ENCODE peak calls at places on chromosome 14, in five cellular contexts. R, E, P, K and V are unnamed samples.

GRCh38 chr14:98198385-98198784 is 1073.6 kb downstream of the BCL11B start:
- DNase-seq in E (no peak), P (no peak), R (no peak), K (no peak), V (peak)

GRCh38 chr14:105309371-105309770 is 5.2 kb upstream of the PACS2 start:
- DNase-seq in E (no peak), R (no peak), P (no peak), K (no peak), V (no peak)

GRCh38 chr14:54106802-54107377 is 150.3 kb upstream of the BMP4 start:
- DNase-seq in P (no peak), R (no peak), K (no peak), E (no peak), V (no peak)

GRCh38 chr14:67031920-67032774 is 157.1 kb upstream of the GARIN2 start:
- DNase-seq in P (no peak), R (no peak), K (no peak), E (no peak), V (no peak)

GRCh38 chr14:22656226-22656625 is 12.1 kb upstream of the OR6J1 start:
- DNase-seq in E (no peak), K (no peak), P (no peak), R (no peak), V (no peak)

GRCh38 chr14:23776296-23776695 is 140.1 kb downstream of the DHRS2 start:
- DNase-seq in R (no peak), E (no peak), P (no peak), K (no peak), V (no peak)

GRCh38 chr14:55086939-55087338 is 35.5 kb downstream of the MAPK1IP1L start:
- DNase-seq in P (no peak), K (no peak), R (no peak), E (no peak), V (no peak)

GRCh38 chr14:100670017-100670974 is 56.4 kb upstream of the DLK1 start:
- DNase-seq in P (no peak), R (no peak), K (no peak), E (no peak), V (no peak)

GRCh38 chr14:104359301-104359968 is 220.1 kb upstream of the C14orf180 start:
- DNase-seq in P (no peak), E (no peak), R (no peak), K (no peak), V (no peak)